ENCODE peak calls at places on chromosome 11, in four cellular contexts. M, C, O and L are unnamed samples.
A peak's percentile ranks its signal among the peaks of the same experiment; 100 is the strongest.

GRCh38 chr11:100808904-100809491 is 121.9 kb downstream of the ARHGAP42 start:
- DNase-seq in M (no peak), C (no peak), O (no peak), L (no peak)

GRCh38 chr11:8608646-8609045 is 14.6 kb upstream of the STK33 start:
- DNase-seq in M (no peak), C (no peak), O (no peak), L (no peak)

GRCh38 chr11:131668867-131669780 is 298.7 kb downstream of the NTM start:
- DNase-seq in M (no peak), C (no peak), O (no peak), L (no peak)

GRCh38 chr11:128336203-128336602 is 251.2 kb downstream of the ETS1 start:
- DNase-seq in M (peak; percentile 73), C (no peak), O (no peak), L (no peak)

GRCh38 chr11:23311986-23312940 is 452.0 kb upstream of the CCDC179 start:
- DNase-seq in M (no peak), C (no peak), O (no peak), L (no peak)

GRCh38 chr11:68677432-68677831 is 6.9 kb upstream of the GAL start:
- DNase-seq in M (no peak), C (no peak), O (no peak), L (no peak)

GRCh38 chr11:201936-202335 is 5.3 kb downstream of the BET1L start:
- DNase-seq in M (no peak), C (no peak), O (no peak), L (no peak)

GRCh38 chr11:61890536-61891330 is 612 bp downstream of the FADS3 start:
- DNase-seq in M (no peak), C (peak; percentile 7), O (peak; percentile 41), L (peak; percentile 28)

GRCh38 chr11:91495837-91496236 is 728.8 kb upstream of the FAT3 start:
- DNase-seq in M (no peak), C (no peak), O (no peak), L (no peak)
- TF ChIP-seq CTCF in M (no peak), C (no peak), O (no peak), L (no peak)

GRCh38 chr11:107648247-107648646 is 57.3 kb downstream of the ELMOD1 start:
- DNase-seq in M (no peak), C (no peak), O (no peak), L (no peak)

GRCh38 chr11:107646783-107647182 is 55.8 kb downstream of the ELMOD1 start:
- DNase-seq in M (no peak), C (no peak), O (no peak), L (no peak)

GRCh38 chr11:107655607-107656006 is 56.2 kb downstream of the SLN start:
- DNase-seq in M (no peak), C (no peak), O (no peak), L (no peak)

GRCh38 chr11:107653077-107653476 is 58.8 kb downstream of the SLN start:
- DNase-seq in M (no peak), C (no peak), O (no peak), L (no peak)

GRCh38 chr11:107651672-107652071 is 60.2 kb downstream of the SLN start:
- DNase-seq in M (no peak), C (no peak), O (no peak), L (no peak)
- TF ChIP-seq CTCF in M (peak; percentile 36), C (no peak), O (no peak), L (no peak)

GRCh38 chr11:14414470-14415461 is 55.8 kb upstream of the RRAS2 start:
- DNase-seq in M (no peak), C (peak; percentile 58), O (no peak), L (peak; percentile 67)
- TF ChIP-seq CTCF in M (peak; percentile 50), C (no peak), O (no peak), L (no peak)

GRCh38 chr11:116590844-116591575 is 181.8 kb downstream of the BUD13 start:
- DNase-seq in M (no peak), C (no peak), O (no peak), L (no peak)

GRCh38 chr11:116595305-116595880 is 177.4 kb downstream of the BUD13 start:
- DNase-seq in M (no peak), C (no peak), O (no peak), L (no peak)

GRCh38 chr11:116586392-116586791 is 186.4 kb downstream of the BUD13 start:
- DNase-seq in M (no peak), C (no peak), O (no peak), L (no peak)

GRCh38 chr11:116589402-116589801 is 183.4 kb downstream of the BUD13 start:
- DNase-seq in M (no peak), C (no peak), O (no peak), L (no peak)
- TF ChIP-seq CTCF in M (no peak), C (no peak), O (no peak), L (no peak)

GRCh38 chr11:67275606-67276409 is 9.5 kb downstream of the GRK2 start:
- DNase-seq in M (no peak), C (no peak), O (no peak), L (no peak)
- TF ChIP-seq CTCF in M (no peak), C (peak; percentile 31), O (no peak), L (no peak)

DNA sequence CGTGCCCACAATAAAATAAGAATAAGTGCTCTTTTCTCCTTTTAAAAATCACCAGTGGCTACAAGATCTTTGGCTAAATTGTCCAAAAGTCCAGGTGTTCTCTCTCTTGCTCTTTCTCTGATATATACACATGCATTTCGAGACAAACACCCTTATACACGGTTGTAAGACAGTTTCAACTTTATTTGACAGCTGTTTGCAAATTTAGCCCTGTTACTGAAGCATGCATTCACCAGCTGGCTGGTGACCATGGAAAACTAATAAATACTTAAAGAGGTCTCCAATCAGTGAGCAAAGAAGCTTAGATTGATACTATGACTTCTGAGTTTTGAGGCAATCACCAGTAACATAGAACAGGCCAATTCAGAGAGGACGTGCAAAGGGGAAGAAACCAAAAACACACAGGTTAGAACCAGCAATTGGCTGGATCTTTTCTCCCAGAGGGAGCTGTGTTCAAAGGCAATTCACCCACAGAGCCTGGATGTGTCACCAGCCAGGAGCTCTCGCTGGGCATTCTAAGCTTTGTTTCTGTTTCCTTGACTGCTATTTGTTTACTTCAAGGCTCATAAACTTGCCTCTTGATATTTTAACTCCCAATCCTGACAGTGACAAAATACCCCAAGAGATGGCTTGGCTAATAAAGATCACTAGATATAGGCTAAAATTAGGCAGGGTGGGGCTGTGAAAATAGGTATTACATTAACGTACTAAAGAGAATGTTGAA is 113.5 kb upstream of the MTMR2 start:
- DNase-seq in M (no peak), C (no peak), O (no peak), L (no peak)
- TF ChIP-seq CTCF in M (no peak), C (no peak), O (no peak), L (no peak)

DNA sequence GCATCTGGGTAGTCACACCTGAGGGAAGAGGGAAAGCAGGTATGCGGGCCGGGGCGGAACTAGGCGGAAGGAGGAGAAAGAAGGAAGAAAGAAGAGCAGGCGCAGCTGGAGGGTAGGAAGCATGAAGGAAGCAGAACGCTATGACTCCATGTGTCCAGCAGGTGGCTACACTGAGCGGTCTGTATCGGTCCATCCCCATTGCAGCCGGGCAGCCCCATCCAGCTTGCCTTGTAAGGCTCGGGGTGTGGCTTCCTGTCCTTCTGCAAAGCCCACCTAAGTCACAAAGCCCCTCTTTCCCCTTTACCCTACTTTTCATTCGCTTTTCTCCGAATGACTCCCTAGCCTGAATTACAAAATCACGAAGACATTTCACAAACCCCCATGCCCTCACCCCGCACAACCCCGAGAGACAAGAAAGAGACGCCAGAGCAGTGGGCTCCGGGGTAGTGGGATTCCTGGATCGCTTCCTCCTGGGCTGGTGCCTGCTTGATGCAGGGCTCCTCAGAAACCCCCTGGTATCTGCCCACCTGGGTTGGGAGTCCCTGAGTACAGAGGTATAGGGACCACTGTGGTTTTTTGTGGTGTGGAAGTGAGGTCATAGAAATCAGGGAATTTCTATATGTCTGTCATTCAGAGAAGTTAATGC is 39.9 kb downstream of the BUD13 start:
- DNase-seq in M (no peak), C (peak; percentile 46), O (peak; percentile 50), L (peak; percentile 44)
- TF ChIP-seq CTCF in M (peak; percentile 87), C (peak; percentile 79), O (peak; percentile 79), L (peak; percentile 77)

DNA sequence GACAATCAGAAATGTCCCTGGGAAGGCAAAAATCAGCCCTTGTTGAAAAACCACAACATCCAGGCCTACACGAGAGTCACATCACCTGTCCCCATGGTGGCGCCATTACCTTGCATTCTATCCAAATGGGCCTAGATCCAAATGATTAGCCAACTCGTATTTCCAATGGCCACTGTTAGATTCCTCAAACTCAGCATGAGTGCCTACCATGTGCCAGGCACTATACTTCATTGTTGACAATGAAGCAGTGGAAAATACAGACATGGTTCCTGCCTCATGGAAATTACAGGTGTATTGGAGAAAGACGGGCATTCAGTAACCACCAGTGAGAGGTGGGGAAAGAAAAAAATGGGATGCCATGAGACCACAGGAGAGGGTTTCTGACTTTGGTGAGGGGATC is 29.8 kb upstream of the CREB3L1 start:
- DNase-seq in M (no peak), C (no peak), O (no peak), L (no peak)
- TF ChIP-seq CTCF in M (peak; percentile 63), C (peak; percentile 33), O (peak; percentile 64), L (no peak)

GRCh38 chr11:14418801-14419417 is 59.9 kb upstream of the RRAS2 start:
- DNase-seq in M (no peak), C (no peak), O (no peak), L (no peak)
- TF ChIP-seq CTCF in M (peak; percentile 63), C (no peak), O (peak; percentile 20), L (no peak)